ENCODE peak calls at places on chromosomes 11 and 22, in six cellular contexts. One of them, this sample, is unnamed.

GRCh38 chr11:118412921-118413320 is 11.5 kb downstream of the ATP5MG start:
- DNase-seq in iPS-NIHi11: no peak
- DNase-seq in stimulated activated naive CD4-positive, alpha-beta T cell: no peak
- DNase-seq in nucleus accumbens: no peak
- DNase-seq in hypothalamus: no peak
- DNase-seq in heart left ventricle: no peak
- DNase-seq in this sample: no peak

GRCh38 chr11:75014129-75014528 is 25.4 kb downstream of the NEU3 start:
- DNase-seq in iPS-NIHi11: no peak
- DNase-seq in stimulated activated naive CD4-positive, alpha-beta T cell: no peak
- DNase-seq in nucleus accumbens: no peak
- DNase-seq in hypothalamus: no peak
- DNase-seq in heart left ventricle: no peak
- DNase-seq in this sample: no peak

GRCh38 chr11:70519117-70519516 is 120.8 kb downstream of the CTTN start:
- DNase-seq in iPS-NIHi11: no peak
- DNase-seq in stimulated activated naive CD4-positive, alpha-beta T cell: no peak
- DNase-seq in nucleus accumbens: no peak
- DNase-seq in hypothalamus: no peak
- DNase-seq in heart left ventricle: no peak
- DNase-seq in this sample: no peak

GRCh38 chr22:48396091-48396784 is 1431.4 kb downstream of the BRD1 start:
- DNase-seq in iPS-NIHi11: no peak
- DNase-seq in stimulated activated naive CD4-positive, alpha-beta T cell: no peak
- DNase-seq in nucleus accumbens: no peak
- DNase-seq in hypothalamus: no peak
- DNase-seq in heart left ventricle: no peak
- DNase-seq in this sample: no peak

GRCh38 chr22:45554040-45554406 is 51.3 kb downstream of the FBLN1 start:
- DNase-seq in iPS-NIHi11: no peak
- DNase-seq in stimulated activated naive CD4-positive, alpha-beta T cell: no peak
- DNase-seq in nucleus accumbens: no peak
- DNase-seq in hypothalamus: no peak
- DNase-seq in heart left ventricle: no peak
- DNase-seq in this sample: no peak

GRCh38 chr11:66159585-66159984 is 89.5 kb downstream of the PACS1 start:
- DNase-seq in iPS-NIHi11: no peak
- DNase-seq in stimulated activated naive CD4-positive, alpha-beta T cell: no peak
- DNase-seq in nucleus accumbens: no peak
- DNase-seq in hypothalamus: no peak
- DNase-seq in heart left ventricle: no peak
- DNase-seq in this sample: no peak

GRCh38 chr11:68508425-68508824 is 47.9 kb downstream of the PPP6R3 start:
- DNase-seq in iPS-NIHi11: no peak
- DNase-seq in stimulated activated naive CD4-positive, alpha-beta T cell: no peak
- DNase-seq in nucleus accumbens: no peak
- DNase-seq in hypothalamus: no peak
- DNase-seq in heart left ventricle: no peak
- DNase-seq in this sample: no peak

GRCh38 chr11:94423467-94423866 is 22.2 kb upstream of the GPR83 start:
- DNase-seq in iPS-NIHi11: peak
- DNase-seq in stimulated activated naive CD4-positive, alpha-beta T cell: no peak
- DNase-seq in nucleus accumbens: no peak
- DNase-seq in hypothalamus: no peak
- DNase-seq in heart left ventricle: no peak
- DNase-seq in this sample: no peak

GRCh38 chr11:85889676-85890579 is 34.7 kb downstream of the CCDC83 start:
- DNase-seq in iPS-NIHi11: peak
- DNase-seq in stimulated activated naive CD4-positive, alpha-beta T cell: no peak
- DNase-seq in nucleus accumbens: no peak
- DNase-seq in hypothalamus: no peak
- DNase-seq in heart left ventricle: no peak
- DNase-seq in this sample: no peak

GRCh38 chr11:133366088-133366487 is 166.2 kb downstream of the OPCML start:
- DNase-seq in iPS-NIHi11: no peak
- DNase-seq in stimulated activated naive CD4-positive, alpha-beta T cell: no peak
- DNase-seq in nucleus accumbens: no peak
- DNase-seq in hypothalamus: no peak
- DNase-seq in heart left ventricle: no peak
- DNase-seq in this sample: no peak

GRCh38 chr11:120509346-120510053 is 2.0 kb upstream of the GRIK4 start:
- DNase-seq in iPS-NIHi11: no peak
- DNase-seq in stimulated activated naive CD4-positive, alpha-beta T cell: no peak
- DNase-seq in nucleus accumbens: no peak
- DNase-seq in hypothalamus: no peak
- DNase-seq in heart left ventricle: no peak
- DNase-seq in this sample: no peak

GRCh38 chr11:45280449-45280848 is 5.7 kb downstream of the SYT13 start:
- DNase-seq in iPS-NIHi11: no peak
- DNase-seq in stimulated activated naive CD4-positive, alpha-beta T cell: no peak
- DNase-seq in nucleus accumbens: no peak
- DNase-seq in hypothalamus: no peak
- DNase-seq in heart left ventricle: no peak
- DNase-seq in this sample: no peak

GRCh38 chr22:19429950-19430889 is 1.3 kb downstream of the HIRA start:
- DNase-seq in iPS-NIHi11: peak
- DNase-seq in stimulated activated naive CD4-positive, alpha-beta T cell: peak
- DNase-seq in nucleus accumbens: peak
- DNase-seq in hypothalamus: peak
- DNase-seq in heart left ventricle: no peak
- DNase-seq in this sample: peak

GRCh38 chr11:19924321-19925115 is 211.9 kb downstream of the NAV2 start:
- DNase-seq in iPS-NIHi11: no peak
- DNase-seq in stimulated activated naive CD4-positive, alpha-beta T cell: no peak
- DNase-seq in nucleus accumbens: no peak
- DNase-seq in hypothalamus: no peak
- DNase-seq in heart left ventricle: no peak
- DNase-seq in this sample: no peak

This sample was measured in naive thymus-derived CD8-positive, alpha-beta T cell.